ENCODE peak calls at places on chromosomes 6 and 20, in six cellular contexts. F is H54, S is AG20443, A is erythroblast, M is EL, O is cardiac muscle cell. J is an unnamed sample.

GRCh38 chr6:93784794-93785757 is 365.7 kb upstream of the EPHA7 start:
- DNase-seq in F (no peak), S (no peak), A (no peak), M (no peak), O (no peak), J (peak; percentile 82)

GRCh38 chr6:26185004-26185403 is 97.8 kb downstream of the HFE start:
- DNase-seq in F (no peak), S (no peak), A (no peak), M (no peak), O (no peak), J (no peak)

GRCh38 chr6:142013875-142014495 is 118.7 kb upstream of the GJE1 start:
- DNase-seq in F (no peak), S (no peak), A (no peak), M (peak; percentile 36), O (no peak), J (peak; percentile 28)

GRCh38 chr6:143999406-143999805 is 8.7 kb downstream of the PLAGL1 start:
- DNase-seq in F (no peak), S (no peak), A (no peak), M (peak; percentile 50), O (no peak), J (no peak)

GRCh38 chr20:34581341-34582189 is 23.0 kb downstream of the MAP1LC3A start:
- DNase-seq in F (no peak), S (peak; percentile 68), A (no peak), M (peak; percentile 77), O (no peak), J (peak; percentile 11)

GRCh38 chr6:41193171-41193734 is 7.7 kb downstream of the TREML2 start:
- DNase-seq in F (no peak), S (no peak), A (no peak), M (no peak), O (no peak), J (no peak)

GRCh38 chr6:127592964-127593363 is 16.0 kb downstream of the C6orf58 start:
- DNase-seq in F (no peak), S (no peak), A (no peak), M (no peak), O (no peak), J (no peak)

GRCh38 chr6:149614352-149614751 is 34.2 kb downstream of the KATNA1 start:
- DNase-seq in F (no peak), S (no peak), A (no peak), M (peak; percentile 13), O (no peak), J (no peak)

GRCh38 chr6:79538481-79538971 is 1.3 kb upstream of the LCA5 start:
- DNase-seq in F (no peak), S (no peak), A (peak; percentile 13), M (peak; percentile 4), O (no peak), J (peak; percentile 8)

GRCh38 chr20:45097485-45098095 is 3.3 kb downstream of the KCNS1 start:
- DNase-seq in F (no peak), S (peak; percentile 45), A (peak; percentile 63), M (no peak), O (no peak), J (no peak)

GRCh38 chr6:122264557-122264956 is 134.9 kb upstream of the HSF2 start:
- DNase-seq in F (no peak), S (no peak), A (no peak), M (no peak), O (no peak), J (no peak)

GRCh38 chr20:45965169-45966002 is 6.6 kb downstream of the ZNF335 start:
- DNase-seq in F (no peak), S (no peak), A (no peak), M (no peak), O (no peak), J (no peak)

J was measured in HT1080.